ENCODE peak calls at places on chromosomes 6 and 20, in four cellular contexts. One of them, this sample, is unnamed.

GRCh38 chr20:62319346-62319909 is 16.6 kb downstream of the ADRM1 start:
- DNase-seq in stimulated activated CD4-positive, alpha-beta T cell treated with anti-CD3 and anti-CD28 coated beads, Interleukin-1b, Interleukin-23, amount 100 ng/mL, for 24 hours: no peak
- DNase-seq in HTR-8/SVneo: no peak
- DNase-seq in fibroblast of pulmonary artery: no peak
- DNase-seq in this sample: no peak

GRCh38 chr6:160596433-160596832 is 67.6 kb downstream of the LPA start:
- DNase-seq in stimulated activated CD4-positive, alpha-beta T cell treated with anti-CD3 and anti-CD28 coated beads, Interleukin-1b, Interleukin-23, amount 100 ng/mL, for 24 hours: no peak
- DNase-seq in HTR-8/SVneo: no peak
- DNase-seq in fibroblast of pulmonary artery: no peak
- DNase-seq in this sample: no peak

GRCh38 chr20:32191873-32192272 is 15.7 kb downstream of the PLAGL2 start:
- DNase-seq in stimulated activated CD4-positive, alpha-beta T cell treated with anti-CD3 and anti-CD28 coated beads, Interleukin-1b, Interleukin-23, amount 100 ng/mL, for 24 hours: no peak
- DNase-seq in HTR-8/SVneo: no peak
- DNase-seq in fibroblast of pulmonary artery: peak
- DNase-seq in this sample: no peak

GRCh38 chr6:7535498-7535897 is 6.0 kb upstream of the DSP start:
- DNase-seq in stimulated activated CD4-positive, alpha-beta T cell treated with anti-CD3 and anti-CD28 coated beads, Interleukin-1b, Interleukin-23, amount 100 ng/mL, for 24 hours: no peak
- DNase-seq in HTR-8/SVneo: peak
- DNase-seq in fibroblast of pulmonary artery: no peak
- DNase-seq in this sample: no peak

GRCh38 chr20:19449051-19449450 is 236.6 kb downstream of the SLC24A3 start:
- DNase-seq in stimulated activated CD4-positive, alpha-beta T cell treated with anti-CD3 and anti-CD28 coated beads, Interleukin-1b, Interleukin-23, amount 100 ng/mL, for 24 hours: no peak
- DNase-seq in HTR-8/SVneo: no peak
- DNase-seq in fibroblast of pulmonary artery: no peak
- DNase-seq in this sample: no peak

GRCh38 chr20:36482044-36482473 is 59.3 kb upstream of the MYL9 start:
- DNase-seq in stimulated activated CD4-positive, alpha-beta T cell treated with anti-CD3 and anti-CD28 coated beads, Interleukin-1b, Interleukin-23, amount 100 ng/mL, for 24 hours: no peak
- DNase-seq in HTR-8/SVneo: no peak
- DNase-seq in fibroblast of pulmonary artery: no peak
- DNase-seq in this sample: no peak

GRCh38 chr6:66556936-66557335 is 849.9 kb upstream of the EYS start:
- DNase-seq in stimulated activated CD4-positive, alpha-beta T cell treated with anti-CD3 and anti-CD28 coated beads, Interleukin-1b, Interleukin-23, amount 100 ng/mL, for 24 hours: no peak
- DNase-seq in HTR-8/SVneo: no peak
- DNase-seq in fibroblast of pulmonary artery: peak
- DNase-seq in this sample: no peak

GRCh38 chr20:38286586-38287502 is 17.1 kb upstream of the BPI start:
- DNase-seq in stimulated activated CD4-positive, alpha-beta T cell treated with anti-CD3 and anti-CD28 coated beads, Interleukin-1b, Interleukin-23, amount 100 ng/mL, for 24 hours: no peak
- DNase-seq in HTR-8/SVneo: no peak
- DNase-seq in fibroblast of pulmonary artery: no peak
- DNase-seq in this sample: no peak

GRCh38 chr6:28943223-28943556 is 19.4 kb upstream of the TRIM27 start:
- DNase-seq in stimulated activated CD4-positive, alpha-beta T cell treated with anti-CD3 and anti-CD28 coated beads, Interleukin-1b, Interleukin-23, amount 100 ng/mL, for 24 hours: no peak
- DNase-seq in HTR-8/SVneo: no peak
- DNase-seq in fibroblast of pulmonary artery: no peak
- DNase-seq in this sample: no peak

GRCh38 chr6:113271437-113271836 is 585.7 kb upstream of the MARCKS start:
- DNase-seq in stimulated activated CD4-positive, alpha-beta T cell treated with anti-CD3 and anti-CD28 coated beads, Interleukin-1b, Interleukin-23, amount 100 ng/mL, for 24 hours: no peak
- DNase-seq in HTR-8/SVneo: no peak
- DNase-seq in fibroblast of pulmonary artery: no peak
- DNase-seq in this sample: no peak

GRCh38 chr6:137782166-137783039 is 84.7 kb upstream of the TNFAIP3 start:
- DNase-seq in stimulated activated CD4-positive, alpha-beta T cell treated with anti-CD3 and anti-CD28 coated beads, Interleukin-1b, Interleukin-23, amount 100 ng/mL, for 24 hours: no peak
- DNase-seq in HTR-8/SVneo: no peak
- DNase-seq in fibroblast of pulmonary artery: no peak
- DNase-seq in this sample: no peak

GRCh38 chr6:107244082-107244741 is 128.9 kb upstream of the BEND3 start:
- DNase-seq in stimulated activated CD4-positive, alpha-beta T cell treated with anti-CD3 and anti-CD28 coated beads, Interleukin-1b, Interleukin-23, amount 100 ng/mL, for 24 hours: no peak
- DNase-seq in HTR-8/SVneo: no peak
- DNase-seq in fibroblast of pulmonary artery: no peak
- DNase-seq in this sample: no peak

GRCh38 chr6:45830441-45831139 is 185.1 kb downstream of the CLIC5 start:
- DNase-seq in stimulated activated CD4-positive, alpha-beta T cell treated with anti-CD3 and anti-CD28 coated beads, Interleukin-1b, Interleukin-23, amount 100 ng/mL, for 24 hours: no peak
- DNase-seq in HTR-8/SVneo: no peak
- DNase-seq in fibroblast of pulmonary artery: no peak
- DNase-seq in this sample: no peak

GRCh38 chr6:41021832-41022231 is 17.2 kb downstream of the UNC5CL start:
- DNase-seq in stimulated activated CD4-positive, alpha-beta T cell treated with anti-CD3 and anti-CD28 coated beads, Interleukin-1b, Interleukin-23, amount 100 ng/mL, for 24 hours: no peak
- DNase-seq in HTR-8/SVneo: no peak
- DNase-seq in fibroblast of pulmonary artery: peak
- DNase-seq in this sample: no peak

GRCh38 chr6:166203003-166203640 is 35.5 kb upstream of the TBXT start:
- DNase-seq in stimulated activated CD4-positive, alpha-beta T cell treated with anti-CD3 and anti-CD28 coated beads, Interleukin-1b, Interleukin-23, amount 100 ng/mL, for 24 hours: no peak
- DNase-seq in HTR-8/SVneo: no peak
- DNase-seq in fibroblast of pulmonary artery: no peak
- DNase-seq in this sample: no peak

GRCh38 chr6:88867841-88868558 is 95.4 kb downstream of the RNGTT start:
- DNase-seq in stimulated activated CD4-positive, alpha-beta T cell treated with anti-CD3 and anti-CD28 coated beads, Interleukin-1b, Interleukin-23, amount 100 ng/mL, for 24 hours: no peak
- DNase-seq in HTR-8/SVneo: no peak
- DNase-seq in fibroblast of pulmonary artery: peak
- DNase-seq in this sample: no peak

GRCh38 chr6:23589811-23590210 is 536.2 kb upstream of the NRSN1 start:
- DNase-seq in stimulated activated CD4-positive, alpha-beta T cell treated with anti-CD3 and anti-CD28 coated beads, Interleukin-1b, Interleukin-23, amount 100 ng/mL, for 24 hours: no peak
- DNase-seq in HTR-8/SVneo: no peak
- DNase-seq in fibroblast of pulmonary artery: no peak
- DNase-seq in this sample: no peak

GRCh38 chr20:37276494-37277252 is 12.8 kb upstream of the MANBAL start:
- DNase-seq in stimulated activated CD4-positive, alpha-beta T cell treated with anti-CD3 and anti-CD28 coated beads, Interleukin-1b, Interleukin-23, amount 100 ng/mL, for 24 hours: no peak
- DNase-seq in HTR-8/SVneo: peak
- DNase-seq in fibroblast of pulmonary artery: peak
- DNase-seq in this sample: no peak

GRCh38 chr20:14555676-14556075 is 218.3 kb upstream of the FLRT3 start:
- DNase-seq in stimulated activated CD4-positive, alpha-beta T cell treated with anti-CD3 and anti-CD28 coated beads, Interleukin-1b, Interleukin-23, amount 100 ng/mL, for 24 hours: no peak
- DNase-seq in HTR-8/SVneo: no peak
- DNase-seq in fibroblast of pulmonary artery: no peak
- DNase-seq in this sample: no peak

GRCh38 chr20:6698056-6698455 is 69.4 kb upstream of the BMP2 start:
- DNase-seq in stimulated activated CD4-positive, alpha-beta T cell treated with anti-CD3 and anti-CD28 coated beads, Interleukin-1b, Interleukin-23, amount 100 ng/mL, for 24 hours: no peak
- DNase-seq in HTR-8/SVneo: no peak
- DNase-seq in fibroblast of pulmonary artery: no peak
- DNase-seq in this sample: no peak